ENCODE peak calls at places on chromosomes 11 and 22, in six cellular contexts. One of them, this sample, is unnamed.

GRCh38 chr11:125091247-125091876 is 20.1 kb downstream of the TMEM218 start:
- DNase-seq in lung: no peak
- DNase-seq in upper lobe of left lung: no peak
- DNase-seq in lower lobe of right lung: peak; percentile 43
- DNase-seq in H1: peak; percentile 41
- DNase-seq in CD4-positive, CD25-positive, alpha-beta regulatory T cell: no peak
- DNase-seq in this sample: no peak

GRCh38 chr11:62069374-62069773 is 54.4 kb upstream of the INCENP start:
- DNase-seq in lower lobe of right lung: no peak
- DNase-seq in H1: no peak
- DNase-seq in lung: no peak
- DNase-seq in upper lobe of left lung: no peak
- DNase-seq in CD4-positive, CD25-positive, alpha-beta regulatory T cell: no peak
- DNase-seq in this sample: no peak

GRCh38 chr11:95044010-95044409 is 5.2 kb upstream of the KDM4F start:
- DNase-seq in H1: no peak
- DNase-seq in lower lobe of right lung: no peak
- DNase-seq in upper lobe of left lung: no peak
- DNase-seq in lung: no peak
- DNase-seq in CD4-positive, CD25-positive, alpha-beta regulatory T cell: no peak
- DNase-seq in this sample: no peak

GRCh38 chr22:38697055-38697980 is 3.4 kb downstream of the JOSD1 start:
- DNase-seq in upper lobe of left lung: no peak
- DNase-seq in lower lobe of right lung: no peak
- DNase-seq in lung: no peak
- DNase-seq in H1: no peak
- DNase-seq in CD4-positive, CD25-positive, alpha-beta regulatory T cell: no peak
- DNase-seq in this sample: no peak

GRCh38 chr22:35384567-35384966 is 3.7 kb downstream of the HMOX1 start:
- DNase-seq in lower lobe of right lung: no peak
- DNase-seq in lung: no peak
- DNase-seq in upper lobe of left lung: no peak
- DNase-seq in H1: no peak
- DNase-seq in CD4-positive, CD25-positive, alpha-beta regulatory T cell: no peak
- DNase-seq in this sample: no peak

GRCh38 chr22:23133922-23134321 is 7.9 kb downstream of the RSPH14 start:
- DNase-seq in H1: no peak
- DNase-seq in lower lobe of right lung: no peak
- DNase-seq in CD4-positive, CD25-positive, alpha-beta regulatory T cell: no peak
- DNase-seq in lung: no peak
- DNase-seq in upper lobe of left lung: no peak
- DNase-seq in this sample: no peak

GRCh38 chr11:37182036-37182435 is 584.0 kb upstream of the RAG2 start:
- DNase-seq in upper lobe of left lung: no peak
- DNase-seq in CD4-positive, CD25-positive, alpha-beta regulatory T cell: no peak
- DNase-seq in lung: no peak
- DNase-seq in H1: no peak
- DNase-seq in lower lobe of right lung: no peak
- DNase-seq in this sample: no peak

GRCh38 chr11:60924110-60924905 is at the start of gene TMEM132A:
- DNase-seq in CD4-positive, CD25-positive, alpha-beta regulatory T cell: no peak
- DNase-seq in lung: peak; percentile 48
- DNase-seq in upper lobe of left lung: peak; percentile 91
- DNase-seq in H1: no peak
- DNase-seq in lower lobe of right lung: peak; percentile 75
- DNase-seq in this sample: peak; percentile 91

GRCh38 chr11:15539645-15540044 is 424.9 kb downstream of the INSC start:
- DNase-seq in upper lobe of left lung: no peak
- DNase-seq in lung: no peak
- DNase-seq in H1: no peak
- DNase-seq in lower lobe of right lung: no peak
- DNase-seq in CD4-positive, CD25-positive, alpha-beta regulatory T cell: no peak
- DNase-seq in this sample: no peak

GRCh38 chr22:49164773-49165320 is 662.8 kb downstream of the BRD1 start:
- DNase-seq in lung: no peak
- DNase-seq in upper lobe of left lung: peak; percentile 54
- DNase-seq in CD4-positive, CD25-positive, alpha-beta regulatory T cell: no peak
- DNase-seq in H1: no peak
- DNase-seq in lower lobe of right lung: no peak
- DNase-seq in this sample: no peak

GRCh38 chr11:78912778-78913177 is 338.1 kb upstream of the NARS2 start:
- DNase-seq in upper lobe of left lung: no peak
- DNase-seq in H1: no peak
- DNase-seq in lung: no peak
- DNase-seq in CD4-positive, CD25-positive, alpha-beta regulatory T cell: no peak
- DNase-seq in lower lobe of right lung: no peak
- DNase-seq in this sample: no peak

GRCh38 chr22:47209077-47209514 is 446.6 kb downstream of the TBC1D22A start:
- DNase-seq in H1: no peak
- DNase-seq in upper lobe of left lung: no peak
- DNase-seq in lower lobe of right lung: no peak
- DNase-seq in lung: peak; percentile 24
- DNase-seq in CD4-positive, CD25-positive, alpha-beta regulatory T cell: no peak
- DNase-seq in this sample: no peak

GRCh38 chr11:69114811-69115523 is 40.8 kb upstream of the SMIM38 start:
- DNase-seq in H1: no peak
- DNase-seq in CD4-positive, CD25-positive, alpha-beta regulatory T cell: no peak
- DNase-seq in lower lobe of right lung: peak; percentile 57
- DNase-seq in lung: peak; percentile 65
- DNase-seq in upper lobe of left lung: no peak
- DNase-seq in this sample: peak; percentile 35

GRCh38 chr11:73760066-73760679 is 701 bp downstream of the RAB6A start:
- DNase-seq in lung: peak; percentile 63
- DNase-seq in H1: no peak
- DNase-seq in lower lobe of right lung: peak; percentile 65
- DNase-seq in upper lobe of left lung: peak; percentile 90
- DNase-seq in CD4-positive, CD25-positive, alpha-beta regulatory T cell: no peak
- DNase-seq in this sample: peak; percentile 70

GRCh38 chr11:124800226-124800929 is at the start of gene MSANTD2:
- DNase-seq in CD4-positive, CD25-positive, alpha-beta regulatory T cell: peak; percentile 73
- DNase-seq in lung: peak; percentile 81
- DNase-seq in H1: peak; percentile 29
- DNase-seq in lower lobe of right lung: peak; percentile 89
- DNase-seq in upper lobe of left lung: peak; percentile 98
- DNase-seq in this sample: peak; percentile 94

GRCh38 chr22:36379593-36380361 is 8.0 kb downstream of the MYH9 start:
- DNase-seq in CD4-positive, CD25-positive, alpha-beta regulatory T cell: peak; percentile 56
- DNase-seq in upper lobe of left lung: no peak
- DNase-seq in lower lobe of right lung: no peak
- DNase-seq in lung: no peak
- DNase-seq in H1: no peak
- DNase-seq in this sample: peak; percentile 65

GRCh38 chr22:30876221-30876751 is 92.3 kb downstream of the MORC2 start:
- DNase-seq in lower lobe of right lung: peak; percentile 23
- DNase-seq in upper lobe of left lung: no peak
- DNase-seq in H1: no peak
- DNase-seq in CD4-positive, CD25-positive, alpha-beta regulatory T cell: no peak
- DNase-seq in lung: no peak
- DNase-seq in this sample: peak; percentile 21

GRCh38 chr11:122617297-122617696 is 38.2 kb upstream of the UBASH3B start:
- DNase-seq in lower lobe of right lung: no peak
- DNase-seq in CD4-positive, CD25-positive, alpha-beta regulatory T cell: no peak
- DNase-seq in lung: no peak
- DNase-seq in upper lobe of left lung: no peak
- DNase-seq in H1: no peak
- DNase-seq in this sample: no peak

GRCh38 chr11:108803781-108804180 is 138.9 kb downstream of the DDX10 start:
- DNase-seq in CD4-positive, CD25-positive, alpha-beta regulatory T cell: no peak
- DNase-seq in H1: no peak
- DNase-seq in lung: no peak
- DNase-seq in upper lobe of left lung: no peak
- DNase-seq in lower lobe of right lung: no peak
- DNase-seq in this sample: no peak

DNA sequence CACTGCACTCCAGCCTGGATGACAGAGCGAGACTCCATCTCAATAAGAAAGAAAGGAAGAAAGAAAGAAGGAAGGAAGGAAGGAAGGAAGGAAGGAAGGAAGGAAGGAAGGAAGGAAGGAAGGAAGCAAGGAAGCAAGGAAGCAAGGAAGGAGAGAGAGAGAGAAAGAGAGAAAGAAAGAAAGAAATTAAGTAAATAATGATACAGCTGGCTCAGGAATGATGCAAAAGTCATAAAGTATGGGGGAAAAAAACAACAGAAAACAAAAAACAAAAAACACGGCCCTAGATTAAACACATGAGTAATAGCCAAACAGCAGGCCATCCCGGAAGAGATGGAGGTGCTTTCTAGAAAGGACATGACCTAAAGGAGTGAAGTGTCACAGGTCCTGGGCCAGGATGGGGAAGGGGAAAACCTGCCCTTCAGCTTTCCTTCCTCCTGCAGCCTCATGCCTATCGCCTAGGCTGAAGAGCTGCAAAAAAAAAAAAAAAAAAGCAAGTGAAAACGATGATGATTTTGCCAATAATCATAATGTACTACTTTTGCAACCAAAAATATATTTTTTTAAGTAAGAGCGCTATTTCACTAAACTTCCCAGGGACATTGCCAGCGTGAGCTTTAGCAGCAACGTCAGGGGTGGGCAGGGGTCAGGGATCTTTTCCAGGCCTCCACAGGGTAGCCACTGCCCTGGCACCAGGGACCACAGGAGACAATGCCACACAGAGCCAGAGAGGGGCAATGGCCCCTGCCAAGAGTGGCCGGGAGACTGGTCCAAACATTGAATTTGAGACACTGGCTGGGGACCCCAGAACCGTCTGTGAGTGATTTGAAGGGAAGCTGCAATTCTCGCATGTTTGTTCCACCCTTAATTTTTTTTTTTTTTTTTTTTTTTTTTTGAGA is 28.2 kb upstream of the TMPRSS4 start:
- DNase-seq in lower lobe of right lung: no peak
- DNase-seq in lung: no peak
- DNase-seq in H1: no peak
- DNase-seq in upper lobe of left lung: no peak
- DNase-seq in CD4-positive, CD25-positive, alpha-beta regulatory T cell: no peak
- DNase-seq in this sample: no peak
- H3K27ac ChIP-seq in lower lobe of right lung: no peak overlapping the region
- H3K27ac ChIP-seq in lung: no peak overlapping the region
- H3K27ac ChIP-seq in H1: no peak overlapping the region
- H3K27ac ChIP-seq in upper lobe of left lung: no peak overlapping the region
- H3K27ac ChIP-seq in CD4-positive, CD25-positive, alpha-beta regulatory T cell: peak overlapping the region; percentile 65
- H3K27ac ChIP-seq in this sample: no peak overlapping the region

GRCh38 chr11:12721816-12722604 is 47.8 kb downstream of the TEAD1 start:
- DNase-seq in CD4-positive, CD25-positive, alpha-beta regulatory T cell: no peak
- DNase-seq in lower lobe of right lung: no peak
- DNase-seq in upper lobe of left lung: no peak
- DNase-seq in lung: no peak
- DNase-seq in H1: no peak
- DNase-seq in this sample: no peak

GRCh38 chr11:12725047-12725862 is 51.0 kb downstream of the TEAD1 start:
- DNase-seq in lung: no peak
- DNase-seq in CD4-positive, CD25-positive, alpha-beta regulatory T cell: no peak
- DNase-seq in upper lobe of left lung: no peak
- DNase-seq in lower lobe of right lung: no peak
- DNase-seq in H1: no peak
- DNase-seq in this sample: no peak

GRCh38 chr11:12724301-12725046 is 50.3 kb downstream of the TEAD1 start:
- DNase-seq in H1: peak; percentile 89
- DNase-seq in lower lobe of right lung: peak; percentile 59
- DNase-seq in upper lobe of left lung: peak; percentile 24
- DNase-seq in CD4-positive, CD25-positive, alpha-beta regulatory T cell: no peak
- DNase-seq in lung: peak; percentile 79
- DNase-seq in this sample: peak; percentile 82

GRCh38 chr11:12725863-12726666 is 51.8 kb downstream of the TEAD1 start:
- DNase-seq in upper lobe of left lung: no peak
- DNase-seq in lower lobe of right lung: no peak
- DNase-seq in lung: no peak
- DNase-seq in CD4-positive, CD25-positive, alpha-beta regulatory T cell: no peak
- DNase-seq in H1: no peak
- DNase-seq in this sample: no peak

DNA sequence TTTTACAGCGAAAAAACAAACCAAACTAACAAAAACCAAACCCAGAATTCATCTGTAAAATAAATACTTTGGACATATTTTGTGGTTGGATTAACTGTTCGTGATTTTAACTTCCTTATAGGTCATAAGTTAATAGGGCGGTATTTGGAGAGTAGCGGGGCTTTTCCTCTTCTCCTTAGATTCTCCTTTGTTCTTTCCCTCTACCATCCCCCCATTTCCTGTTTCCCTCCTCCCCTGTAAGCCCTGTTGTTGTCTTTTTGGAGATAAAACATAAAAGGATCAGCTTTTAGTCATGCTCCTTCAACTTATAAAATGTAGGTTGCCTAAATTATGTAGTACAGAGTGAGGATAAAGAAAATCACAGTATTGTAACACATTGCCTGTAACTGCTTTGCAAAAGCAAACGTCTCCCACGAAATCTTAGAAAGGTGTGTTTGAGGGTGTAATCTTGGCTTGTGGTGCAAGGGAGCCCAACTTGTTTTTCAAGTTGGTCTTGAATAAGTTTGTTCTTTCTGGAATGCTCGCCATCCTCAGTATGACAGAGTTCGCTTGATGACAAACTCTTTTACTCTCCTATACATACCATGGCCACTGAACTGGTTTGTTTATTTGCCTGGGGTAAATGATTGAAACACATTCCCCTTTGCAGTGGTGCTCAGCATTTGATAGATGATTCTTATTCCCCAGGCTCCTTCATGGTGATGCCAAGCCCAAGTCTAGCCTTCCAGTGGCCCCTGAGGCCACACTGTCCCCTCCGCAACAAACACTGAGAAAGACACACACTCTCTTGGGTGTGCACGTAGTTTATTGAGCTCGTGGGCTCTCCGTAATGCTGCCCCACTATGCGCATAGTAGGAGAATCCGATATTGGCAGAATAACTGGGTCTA is 49.4 kb downstream of the TEAD1 start:
- DNase-seq in CD4-positive, CD25-positive, alpha-beta regulatory T cell: no peak
- DNase-seq in lower lobe of right lung: no peak
- DNase-seq in upper lobe of left lung: no peak
- DNase-seq in lung: peak; percentile 34
- DNase-seq in H1: no peak
- DNase-seq in this sample: no peak
- H3K27ac ChIP-seq in CD4-positive, CD25-positive, alpha-beta regulatory T cell: no peak overlapping the region
- H3K27ac ChIP-seq in lower lobe of right lung: peak overlapping the region; percentile 71
- H3K27ac ChIP-seq in upper lobe of left lung: peak overlapping the region; percentile 59
- H3K27ac ChIP-seq in lung: no peak overlapping the region
- H3K27ac ChIP-seq in H1: peak overlapping the region; percentile 62
- H3K27ac ChIP-seq in this sample: no peak overlapping the region

DNA sequence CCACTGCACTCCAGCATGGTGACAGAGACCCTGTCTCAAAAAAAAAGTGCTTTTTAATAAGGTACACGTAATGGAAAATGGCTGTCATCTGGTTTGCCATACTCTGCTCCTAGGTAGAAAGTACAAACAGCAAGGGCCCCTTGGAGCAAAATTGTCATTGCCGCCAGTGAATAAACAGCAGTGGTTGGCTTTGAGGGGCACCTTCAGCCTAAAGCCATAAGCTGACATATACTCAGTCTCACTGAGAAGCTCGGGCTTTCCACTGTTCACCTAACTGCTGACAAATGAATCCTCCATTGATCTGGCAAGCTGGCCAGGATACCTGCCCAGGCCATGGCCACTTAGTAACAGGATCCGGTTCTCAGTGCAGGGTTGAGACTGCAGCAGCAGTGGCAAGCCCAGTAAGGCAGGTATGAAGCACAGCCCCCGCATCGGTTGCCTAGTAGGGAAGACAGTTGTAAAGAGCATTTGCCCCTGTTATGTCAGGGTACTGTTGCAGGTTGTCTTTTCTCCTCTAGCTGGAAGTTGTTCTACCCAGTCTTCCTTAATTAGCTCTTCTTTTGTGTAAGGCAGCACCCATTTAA is 38.8 kb downstream of the MARK2 start:
- DNase-seq in H1: no peak
- DNase-seq in CD4-positive, CD25-positive, alpha-beta regulatory T cell: no peak
- DNase-seq in lung: no peak
- DNase-seq in lower lobe of right lung: no peak
- DNase-seq in upper lobe of left lung: no peak
- DNase-seq in this sample: no peak
- H3K27ac ChIP-seq in H1: no peak overlapping the region
- H3K27ac ChIP-seq in CD4-positive, CD25-positive, alpha-beta regulatory T cell: no peak overlapping the region
- H3K27ac ChIP-seq in lung: no peak overlapping the region
- H3K27ac ChIP-seq in lower lobe of right lung: no peak overlapping the region
- H3K27ac ChIP-seq in upper lobe of left lung: no peak overlapping the region
- H3K27ac ChIP-seq in this sample: no peak overlapping the region

GRCh38 chr22:32562916-32563315 is 88.3 kb downstream of the FBXO7 start:
- DNase-seq in CD4-positive, CD25-positive, alpha-beta regulatory T cell: no peak
- DNase-seq in lung: no peak
- DNase-seq in upper lobe of left lung: no peak
- DNase-seq in lower lobe of right lung: no peak
- DNase-seq in H1: no peak
- DNase-seq in this sample: no peak
- H3K27ac ChIP-seq in CD4-positive, CD25-positive, alpha-beta regulatory T cell: no peak overlapping the region
- H3K27ac ChIP-seq in lung: no peak overlapping the region
- H3K27ac ChIP-seq in upper lobe of left lung: peak overlapping the region; percentile 49
- H3K27ac ChIP-seq in lower lobe of right lung: peak overlapping the region; percentile 54
- H3K27ac ChIP-seq in H1: no peak overlapping the region
- H3K27ac ChIP-seq in this sample: no peak overlapping the region